ENCODE peak calls at places on chromosomes 16 and 17, in ten cellular contexts. M is stomach, G is HepG2, S is adrenal gland, L is heart left ventricle, B is GM23338, A is cardiac muscle cell, C is tibial artery, J is endodermal cell, U is K562. Z is an unnamed sample.

GRCh38 chr17:17570798-17571716 is 20.5 kb downstream of the PEMT start:
- DNase-seq in M (peak; percentile 39), G (peak; percentile 81), S (peak; percentile 42), L (no peak), B (no peak), A (no peak), C (no peak), J (no peak), U (no peak), Z (no peak)

GRCh38 chr16:5508371-5508770 is 410.8 kb upstream of the EEF2KMT start:
- DNase-seq in M (no peak), G (no peak), S (no peak), L (no peak), B (no peak), A (no peak), C (no peak), J (no peak), U (peak; percentile 14), Z (no peak)

GRCh38 chr16:21208429-21208828 is 2.9 kb downstream of the ZP2 start:
- DNase-seq in M (no peak), G (no peak), S (no peak), L (no peak), B (no peak), A (no peak), C (no peak), J (no peak), U (no peak), Z (no peak)

GRCh38 chr17:48576479-48577309 is 1.5 kb downstream of the HOXB4 start:
- DNase-seq in M (no peak), G (no peak), S (no peak), L (no peak), B (no peak), A (no peak), C (no peak), J (peak; percentile 71), U (peak; percentile 63), Z (no peak)

GRCh38 chr16:62157544-62157943 is 121.3 kb upstream of the CDH8 start:
- DNase-seq in M (no peak), G (no peak), S (no peak), L (no peak), B (no peak), A (no peak), C (no peak), J (no peak), U (no peak), Z (no peak)

GRCh38 chr17:78611636-78612035 is 34.4 kb upstream of the DNAH17 start:
- DNase-seq in M (no peak), G (no peak), S (no peak), L (no peak), B (no peak), A (no peak), C (no peak), J (no peak), U (no peak), Z (no peak)

GRCh38 chr16:74071996-74072559 is 224.5 kb upstream of the PSMD7 start:
- DNase-seq in M (no peak), G (no peak), S (no peak), L (no peak), B (no peak), A (no peak), C (no peak), J (no peak), U (no peak), Z (no peak)

GRCh38 chr16:67013823-67014640 is 14.9 kb upstream of the CBFB start:
- DNase-seq in M (peak; percentile 68), G (peak; percentile 46), S (peak; percentile 56), L (peak; percentile 87), B (peak; percentile 78), A (peak; percentile 78), C (peak; percentile 73), J (peak; percentile 85), U (peak; percentile 79), Z (peak; percentile 90)

GRCh38 chr16:85428168-85428898 is 184.8 kb upstream of the GSE1 start:
- DNase-seq in M (peak; percentile 72), G (no peak), S (no peak), L (no peak), B (peak; percentile 76), A (no peak), C (peak; percentile 23), J (peak; percentile 74), U (peak; percentile 50), Z (peak; percentile 33)

GRCh38 chr16:56415849-56416248 is 9.5 kb downstream of the AMFR start:
- DNase-seq in M (no peak), G (no peak), S (no peak), L (no peak), B (no peak), A (no peak), C (no peak), J (no peak), U (no peak), Z (no peak)

GRCh38 chr17:58318065-58318481 is 10.5 kb downstream of the TSPOAP1 start:
- DNase-seq in M (no peak), G (no peak), S (no peak), L (no peak), B (no peak), A (no peak), C (no peak), J (peak; percentile 41), U (no peak), Z (peak; percentile 11)

GRCh38 chr17:79024901-79025737 is 1.1 kb downstream of the C1QTNF1 start:
- DNase-seq in M (peak; percentile 43), G (no peak), S (peak; percentile 70), L (peak; percentile 79), B (no peak), A (peak; percentile 48), C (peak; percentile 82), J (peak; percentile 48), U (no peak), Z (no peak)

GRCh38 chr17:57142925-57143324 is 57.9 kb downstream of the AKAP1 start:
- DNase-seq in M (no peak), G (no peak), S (peak; percentile 21), L (peak; percentile 21), B (no peak), A (no peak), C (no peak), J (no peak), U (no peak), Z (no peak)

GRCh38 chr17:64386412-64387144 is 4.1 kb downstream of the PECAM1 start:
- DNase-seq in M (no peak), G (peak; percentile 58), S (no peak), L (no peak), B (no peak), A (no peak), C (no peak), J (no peak), U (peak; percentile 25), Z (no peak)

DNA sequence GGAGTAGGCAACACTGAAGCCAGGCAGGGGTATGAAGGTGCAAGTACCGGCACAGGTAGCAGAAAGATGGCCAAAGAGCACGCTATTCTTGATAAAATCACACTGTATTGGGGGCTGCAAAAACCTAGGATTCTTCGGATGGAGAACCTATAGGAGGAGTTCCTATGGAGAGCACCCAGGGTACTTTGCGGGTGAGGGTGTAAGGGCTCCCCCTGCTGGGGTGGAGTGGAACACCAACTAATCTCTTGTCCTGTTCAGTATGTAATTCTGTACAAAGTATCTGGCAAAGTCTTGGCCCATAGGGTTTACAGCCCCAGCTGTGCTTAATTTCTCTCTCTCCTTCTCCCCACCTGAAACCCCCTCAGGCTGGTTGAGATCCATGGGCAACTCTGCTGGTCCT is 393.1 kb upstream of the ASIC2 start:
- DNase-seq in M (no peak), G (no peak), S (no peak), L (no peak), B (peak; percentile 50), A (no peak), C (no peak), J (peak; percentile 80), U (peak; percentile 73), Z (no peak)
- TF ChIP-seq CTCF in M (no peak), G (peak; percentile 9), S (no peak), L (no peak), B (peak; percentile 70), A (peak; percentile 30), C (no peak), J (peak; percentile 75), U (peak; percentile 76), Z (no peak)

GRCh38 chr16:81543571-81543970 is 99.0 kb downstream of the CMIP start:
- DNase-seq in M (no peak), G (no peak), S (no peak), L (no peak), B (no peak), A (no peak), C (no peak), J (no peak), U (no peak), Z (no peak)

GRCh38 chr16:81542609-81543570 is 98.3 kb downstream of the CMIP start:
- DNase-seq in M (no peak), G (peak; percentile 92), S (peak; percentile 66), L (no peak), B (no peak), A (no peak), C (no peak), J (no peak), U (no peak), Z (no peak)

GRCh38 chr16:81545470-81546175 is 101.0 kb downstream of the CMIP start:
- DNase-seq in M (no peak), G (no peak), S (no peak), L (no peak), B (peak; percentile 31), A (no peak), C (no peak), J (no peak), U (no peak), Z (no peak)

GRCh38 chr16:81544261-81544660 is 99.7 kb downstream of the CMIP start:
- DNase-seq in M (no peak), G (no peak), S (no peak), L (no peak), B (no peak), A (no peak), C (no peak), J (no peak), U (no peak), Z (no peak)

GRCh38 chr16:81544691-81545365 is 100.2 kb downstream of the CMIP start:
- DNase-seq in M (no peak), G (no peak), S (no peak), L (no peak), B (no peak), A (no peak), C (no peak), J (no peak), U (no peak), Z (no peak)
- H3K4me1 ChIP-seq in M (peaks cover 90% of the 10 kb centered on the region), G (peaks cover 100% of the 10 kb centered on the region), S (peaks cover 27% of the 10 kb centered on the region), L (no peaks in the 10 kb centered on the region), B (peaks cover 17% of the 10 kb centered on the region), A (no peaks in the 10 kb centered on the region), C (no peaks in the 10 kb centered on the region), J (peaks cover 9% of the 10 kb centered on the region), U (peaks cover 14% of the 10 kb centered on the region), Z (no peaks in the 10 kb centered on the region)

GRCh38 chr17:34243732-34244299 is 11.3 kb upstream of the CCL2 start:
- DNase-seq in M (no peak), G (no peak), S (no peak), L (no peak), B (no peak), A (no peak), C (no peak), J (no peak), U (no peak), Z (no peak)
- H3K27ac ChIP-seq in M (peak overlapping the region; percentile 74), G (no peak overlapping the region), S (no peak overlapping the region), L (no peak overlapping the region), B (no peak overlapping the region), A (no peak overlapping the region), C (no peak overlapping the region), J (no peak overlapping the region), U (no peak overlapping the region), Z (no peak overlapping the region)

DNA sequence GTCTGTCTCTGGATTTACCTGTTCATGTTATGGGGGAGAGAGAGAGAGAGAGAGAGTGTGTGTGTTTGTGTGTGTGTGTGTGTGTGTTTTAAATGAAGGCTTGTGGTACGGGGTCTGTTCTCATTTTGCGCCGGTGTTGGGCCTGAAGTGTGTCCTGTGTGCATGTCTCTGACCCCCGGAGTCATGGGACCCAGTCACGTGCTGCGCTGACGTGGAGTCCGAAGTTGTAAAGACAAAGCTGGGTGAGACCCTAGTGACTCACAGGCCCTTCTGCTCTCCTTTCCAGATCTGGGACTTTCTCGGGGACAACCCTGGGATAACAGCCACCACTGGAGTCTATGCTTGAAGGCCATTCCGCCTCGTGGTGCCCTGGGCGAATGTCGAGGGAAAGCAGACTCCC is 35.0 kb downstream of the JPH3 start:
- DNase-seq in M (no peak), G (no peak), S (no peak), L (no peak), B (no peak), A (no peak), C (no peak), J (no peak), U (no peak), Z (no peak)
- TF ChIP-seq CTCF in M (no peak), G (no peak), S (no peak), L (no peak), B (no peak), A (no peak), C (no peak), J (no peak), U (no peak), Z (no peak)

Z was measured in uterus.